ENCODE peak calls at places on chromosome 18, in six cellular contexts. One of them, this sample, is unnamed.

GRCh38 chr18:10094154-10094553 is 180.3 kb downstream of the VAPA start:
- DNase-seq in WTC11: no peak
- DNase-seq in GM12878: no peak
- DNase-seq in A549: no peak
- DNase-seq in HCT116: no peak
- DNase-seq in SK-N-SH: no peak
- DNase-seq in this sample: no peak

GRCh38 chr18:45628979-45629958 is 14.0 kb downstream of the SLC14A2 start:
- DNase-seq in A549: no peak
- DNase-seq in SK-N-SH: no peak
- DNase-seq in WTC11: no peak
- DNase-seq in GM12878: no peak
- DNase-seq in HCT116: no peak
- DNase-seq in this sample: peak; percentile 50

GRCh38 chr18:2442726-2443275 is 128.5 kb downstream of the METTL4 start:
- DNase-seq in HCT116: no peak
- DNase-seq in SK-N-SH: no peak
- DNase-seq in A549: no peak
- DNase-seq in WTC11: no peak
- DNase-seq in GM12878: no peak
- DNase-seq in this sample: no peak

GRCh38 chr18:10006261-10006903 is 92.6 kb downstream of the VAPA start:
- DNase-seq in A549: no peak
- DNase-seq in GM12878: no peak
- DNase-seq in WTC11: no peak
- DNase-seq in HCT116: no peak
- DNase-seq in SK-N-SH: peak; percentile 50
- DNase-seq in this sample: peak; percentile 50

GRCh38 chr18:24987271-24987932 is 364.6 kb downstream of the ZNF521 start:
- DNase-seq in SK-N-SH: peak; percentile 6
- DNase-seq in A549: no peak
- DNase-seq in WTC11: peak; percentile 21
- DNase-seq in HCT116: no peak
- DNase-seq in GM12878: no peak
- DNase-seq in this sample: no peak

GRCh38 chr18:79199691-79200374 is 130.6 kb downstream of the ATP9B start:
- DNase-seq in SK-N-SH: no peak
- DNase-seq in GM12878: no peak
- DNase-seq in A549: no peak
- DNase-seq in HCT116: no peak
- DNase-seq in WTC11: no peak
- DNase-seq in this sample: no peak

GRCh38 chr18:41842886-41843285 is 112.1 kb upstream of the PIK3C3 start:
- DNase-seq in A549: no peak
- DNase-seq in HCT116: no peak
- DNase-seq in SK-N-SH: no peak
- DNase-seq in GM12878: no peak
- DNase-seq in WTC11: no peak
- DNase-seq in this sample: no peak

GRCh38 chr18:53101719-53102118 is 761.7 kb downstream of the DCC start:
- DNase-seq in GM12878: no peak
- DNase-seq in HCT116: no peak
- DNase-seq in WTC11: no peak
- DNase-seq in SK-N-SH: no peak
- DNase-seq in A549: no peak
- DNase-seq in this sample: no peak

GRCh38 chr18:10388380-10388779 is 66.1 kb upstream of the APCDD1 start:
- DNase-seq in A549: no peak
- DNase-seq in WTC11: no peak
- DNase-seq in HCT116: no peak
- DNase-seq in GM12878: no peak
- DNase-seq in SK-N-SH: no peak
- DNase-seq in this sample: no peak

GRCh38 chr18:6004683-6005082 is 109.4 kb upstream of the TMEM200C start:
- DNase-seq in A549: no peak
- DNase-seq in WTC11: no peak
- DNase-seq in HCT116: no peak
- DNase-seq in GM12878: peak; percentile 83
- DNase-seq in SK-N-SH: no peak
- DNase-seq in this sample: no peak

DNA sequence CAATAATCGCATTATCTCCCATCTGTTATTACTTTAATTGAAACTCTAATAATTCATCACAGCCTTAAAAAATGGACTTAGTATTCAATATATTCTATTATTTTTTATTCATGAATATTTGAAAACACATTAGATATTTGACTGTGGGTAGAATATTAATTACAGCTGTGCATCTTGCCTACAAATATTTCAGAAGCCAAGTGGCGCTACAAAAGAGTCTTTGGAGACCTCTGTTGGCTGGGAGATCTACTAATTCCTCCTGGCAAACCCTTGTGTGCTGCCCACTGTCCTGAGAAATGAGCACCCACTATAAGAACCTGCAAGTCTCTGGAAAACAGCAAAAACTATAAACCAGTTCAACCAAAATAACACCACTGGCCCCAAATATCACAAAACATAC is 54.5 kb downstream of the PRELID3A start:
- DNase-seq in A549: no peak
- DNase-seq in WTC11: no peak
- DNase-seq in HCT116: no peak
- DNase-seq in GM12878: no peak
- DNase-seq in SK-N-SH: no peak
- DNase-seq in this sample: no peak
- TF ChIP-seq CTCF in A549: no peak
- TF ChIP-seq CTCF in WTC11: no peak
- TF ChIP-seq CTCF in HCT116: no peak
- TF ChIP-seq CTCF in GM12878: no peak
- TF ChIP-seq CTCF in SK-N-SH: no peak
- TF ChIP-seq CTCF in this sample: no peak

DNA sequence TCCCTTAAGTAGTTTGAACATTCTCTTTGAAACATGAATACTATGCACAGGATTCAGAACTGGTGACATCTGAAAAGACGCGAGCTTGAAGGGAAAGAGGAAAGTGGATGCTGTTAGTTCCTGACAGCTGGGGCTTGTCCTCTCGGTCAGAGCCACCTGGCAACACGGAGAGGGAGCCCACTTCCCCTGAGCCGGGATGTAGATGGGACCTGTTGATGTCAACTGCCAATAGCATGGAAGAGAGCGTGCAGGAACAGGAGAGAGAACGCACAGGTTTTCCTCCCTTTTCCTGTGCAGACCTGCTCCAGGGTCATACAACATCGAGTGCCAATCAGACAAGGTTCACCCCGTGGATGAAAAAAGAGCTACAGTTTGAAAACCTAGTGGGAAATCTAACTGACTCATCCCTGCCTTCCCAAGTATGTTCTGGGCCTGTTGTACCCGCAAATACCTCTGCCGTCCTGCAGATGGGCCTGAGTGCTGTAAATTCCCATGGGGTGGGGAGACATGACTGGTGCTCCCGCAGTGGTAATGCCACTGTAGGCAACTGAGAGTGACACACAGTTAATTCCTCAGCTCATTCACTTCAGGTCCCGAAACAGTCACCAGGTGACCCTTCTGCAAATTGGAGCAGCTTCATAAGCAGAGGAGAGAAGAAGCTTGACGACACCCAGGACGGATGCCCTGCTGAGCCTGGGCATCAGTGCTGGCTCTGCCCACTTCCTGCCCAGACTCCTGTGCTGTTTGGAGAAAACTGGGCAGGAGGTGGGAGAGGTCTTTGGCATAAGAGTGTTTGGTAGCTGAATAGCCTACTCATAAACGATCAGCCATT is 13.9 kb upstream of the MBP start:
- DNase-seq in WTC11: no peak
- DNase-seq in HCT116: no peak
- DNase-seq in GM12878: no peak
- DNase-seq in SK-N-SH: no peak
- DNase-seq in A549: no peak
- DNase-seq in this sample: no peak
- TF ChIP-seq MAX in WTC11: no peak
- TF ChIP-seq MAX in HCT116: no peak
- TF ChIP-seq MAX in GM12878: no peak
- TF ChIP-seq MAX in SK-N-SH: no peak
- TF ChIP-seq MAX in A549: no peak
- TF ChIP-seq MAX in this sample: no peak

DNA sequence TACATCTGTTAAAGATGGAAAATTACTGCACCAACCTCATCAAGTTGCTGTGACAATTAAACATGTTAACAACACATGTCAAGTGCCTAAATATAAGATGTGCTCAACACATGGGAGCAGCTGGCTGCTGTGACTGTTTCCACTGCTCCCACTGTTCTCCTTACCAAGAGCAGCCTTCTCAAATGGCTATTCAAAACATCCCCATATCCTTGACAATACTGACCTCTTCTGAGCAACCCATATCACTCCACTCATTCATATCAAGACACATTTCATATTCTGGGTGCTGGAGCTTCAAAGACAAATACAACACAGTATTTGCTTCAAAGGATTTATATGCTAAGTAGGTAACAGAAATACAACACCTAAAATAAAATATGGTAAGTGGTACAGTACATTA is 60.3 kb downstream of the PIAS2 start:
- DNase-seq in HCT116: peak; percentile 6
- DNase-seq in WTC11: no peak
- DNase-seq in SK-N-SH: no peak
- DNase-seq in A549: no peak
- DNase-seq in GM12878: no peak
- DNase-seq in this sample: no peak
- TF ChIP-seq CTCF in HCT116: no peak
- TF ChIP-seq CTCF in WTC11: no peak
- TF ChIP-seq CTCF in SK-N-SH: no peak
- TF ChIP-seq CTCF in A549: no peak
- TF ChIP-seq CTCF in GM12878: no peak
- TF ChIP-seq CTCF in this sample: no peak

GRCh38 chr18:56278643-56279042 is 359.7 kb downstream of the TXNL1 start:
- DNase-seq in SK-N-SH: no peak
- DNase-seq in GM12878: no peak
- DNase-seq in A549: no peak
- DNase-seq in WTC11: no peak
- DNase-seq in HCT116: no peak
- DNase-seq in this sample: no peak

GRCh38 chr18:56270851-56271250 is 367.5 kb downstream of the TXNL1 start:
- DNase-seq in A549: no peak
- DNase-seq in SK-N-SH: no peak
- DNase-seq in WTC11: no peak
- DNase-seq in HCT116: no peak
- DNase-seq in GM12878: no peak
- DNase-seq in this sample: no peak

DNA sequence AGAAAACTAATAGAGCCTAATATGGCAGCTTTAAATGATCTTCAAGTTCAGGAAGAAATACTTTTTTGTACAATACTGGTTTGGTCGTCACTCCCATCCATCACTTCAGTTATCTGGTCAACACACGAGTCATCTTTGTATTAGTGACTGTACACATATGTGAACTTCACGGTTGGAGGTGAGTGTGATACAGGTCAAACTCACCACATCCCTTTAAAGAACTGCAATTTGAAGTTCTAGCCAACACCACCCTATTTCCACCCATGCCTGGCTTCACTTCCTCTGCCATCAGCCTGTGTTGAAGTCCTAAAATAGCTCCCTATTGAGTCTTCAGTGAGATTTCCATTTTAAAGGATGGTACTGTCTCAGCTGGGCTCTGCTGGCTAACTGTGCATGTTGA is 361.9 kb downstream of the TXNL1 start:
- DNase-seq in HCT116: no peak
- DNase-seq in SK-N-SH: no peak
- DNase-seq in WTC11: no peak
- DNase-seq in GM12878: no peak
- DNase-seq in A549: no peak
- DNase-seq in this sample: no peak
- TF ChIP-seq MAX in HCT116: no peak
- TF ChIP-seq MAX in SK-N-SH: no peak
- TF ChIP-seq MAX in WTC11: no peak
- TF ChIP-seq MAX in GM12878: no peak
- TF ChIP-seq MAX in A549: no peak
- TF ChIP-seq MAX in this sample: no peak

DNA sequence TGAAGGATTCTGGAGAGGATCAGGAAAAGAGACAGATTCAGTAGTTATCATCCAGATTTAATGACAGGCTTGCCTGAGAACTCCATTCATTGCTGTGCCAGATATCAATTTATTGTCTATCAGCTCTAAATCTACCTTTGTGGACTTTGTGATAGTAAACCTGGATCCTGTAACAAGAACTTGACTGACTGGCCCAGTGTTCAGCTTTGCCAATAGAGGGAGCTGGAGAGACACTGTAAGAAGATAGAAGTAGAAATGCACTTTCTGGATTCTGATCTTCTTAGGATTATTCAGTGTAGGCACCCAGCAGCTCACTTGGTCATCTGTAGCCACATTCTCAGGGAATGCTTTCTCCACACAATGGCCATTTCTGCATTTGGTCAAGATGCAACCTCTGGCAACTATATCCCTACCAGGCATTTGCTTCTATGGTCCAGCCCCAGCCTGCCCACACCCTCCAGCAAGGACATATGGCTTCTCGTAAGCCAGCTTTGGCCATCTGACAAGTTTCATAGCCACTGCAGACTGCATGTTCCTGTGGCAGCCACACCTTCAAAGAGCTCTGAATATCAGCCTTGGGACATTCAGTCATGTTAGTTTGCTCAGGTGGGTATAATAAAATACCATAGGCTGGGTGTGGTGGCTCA is 6.1 kb upstream of the SERPINB8 start:
- DNase-seq in A549: no peak
- DNase-seq in WTC11: peak; percentile 46
- DNase-seq in SK-N-SH: peak; percentile 15
- DNase-seq in GM12878: no peak
- DNase-seq in HCT116: peak; percentile 56
- DNase-seq in this sample: peak; percentile 74
- TF ChIP-seq CTCF in A549: peak; percentile 60
- TF ChIP-seq CTCF in WTC11: peak; percentile 33
- TF ChIP-seq CTCF in SK-N-SH: peak; percentile 84
- TF ChIP-seq CTCF in GM12878: peak; percentile 86
- TF ChIP-seq CTCF in HCT116: peak; percentile 82
- TF ChIP-seq CTCF in this sample: peak; percentile 94

GRCh38 chr18:63307555-63308200 is 11.9 kb downstream of the BCL2 start:
- DNase-seq in A549: no peak
- DNase-seq in SK-N-SH: peak; percentile 66
- DNase-seq in GM12878: no peak
- DNase-seq in WTC11: no peak
- DNase-seq in HCT116: no peak
- DNase-seq in this sample: no peak
- TF ChIP-seq MAX in A549: no peak
- TF ChIP-seq MAX in SK-N-SH: no peak
- TF ChIP-seq MAX in GM12878: no peak
- TF ChIP-seq MAX in WTC11: no peak
- TF ChIP-seq MAX in HCT116: no peak
- TF ChIP-seq MAX in this sample: no peak

DNA sequence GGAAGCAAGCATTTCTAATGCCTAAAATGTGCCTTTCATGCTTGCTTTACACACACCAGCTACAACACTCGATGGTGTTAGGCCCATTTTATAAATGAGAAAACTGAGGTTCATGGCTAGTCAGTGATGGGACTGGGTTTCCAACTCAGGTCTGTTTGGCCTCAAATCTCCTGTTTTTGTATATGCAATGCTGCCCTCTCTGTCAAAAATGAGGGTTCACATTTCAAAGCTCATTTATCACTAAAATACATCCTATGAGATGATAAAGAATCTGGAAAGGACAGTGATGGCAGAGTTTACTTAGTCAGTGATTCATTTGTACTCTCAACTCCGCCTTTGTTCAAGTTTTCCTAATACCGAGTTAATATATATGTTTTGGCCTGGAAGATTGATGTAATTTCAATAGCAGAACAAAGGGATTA is 92.3 kb downstream of the KCTD1 start:
- DNase-seq in SK-N-SH: no peak
- DNase-seq in GM12878: no peak
- DNase-seq in HCT116: no peak
- DNase-seq in A549: no peak
- DNase-seq in WTC11: no peak
- DNase-seq in this sample: no peak
- TF ChIP-seq CTCF in SK-N-SH: peak; percentile 14
- TF ChIP-seq CTCF in GM12878: peak; percentile 13
- TF ChIP-seq CTCF in HCT116: no peak
- TF ChIP-seq CTCF in A549: peak; percentile 34
- TF ChIP-seq CTCF in WTC11: no peak
- TF ChIP-seq CTCF in this sample: no peak